ENCODE peak calls at places on chromosomes 12 and 14, in seven cellular contexts. One of them, this sample, is unnamed.

GRCh38 chr12:132308311-132309161 is 20.9 kb downstream of the GALNT9 start:
- DNase-seq in heart left ventricle: no peak
- DNase-seq in adrenal gland: no peak
- DNase-seq in ovary: no peak
- DNase-seq in tibial nerve: no peak
- DNase-seq in HepG2: no peak
- DNase-seq in stomach: no peak
- DNase-seq in this sample: no peak

GRCh38 chr12:39297946-39298345 is 145.0 kb downstream of the KIF21A start:
- DNase-seq in heart left ventricle: no peak
- DNase-seq in adrenal gland: no peak
- DNase-seq in ovary: no peak
- DNase-seq in tibial nerve: no peak
- DNase-seq in HepG2: no peak
- DNase-seq in stomach: no peak
- DNase-seq in this sample: no peak

GRCh38 chr14:105274600-105274999 is 26.2 kb downstream of the BRF1 start:
- DNase-seq in heart left ventricle: no peak
- DNase-seq in adrenal gland: no peak
- DNase-seq in ovary: no peak
- DNase-seq in tibial nerve: no peak
- DNase-seq in HepG2: no peak
- DNase-seq in stomach: no peak
- DNase-seq in this sample: no peak

GRCh38 chr12:76688001-76688400 is 75.9 kb upstream of the ZDHHC17 start:
- DNase-seq in heart left ventricle: no peak
- DNase-seq in adrenal gland: no peak
- DNase-seq in ovary: no peak
- DNase-seq in tibial nerve: no peak
- DNase-seq in HepG2: no peak
- DNase-seq in stomach: no peak
- DNase-seq in this sample: no peak

GRCh38 chr14:99516156-99517045 is 35.2 kb downstream of the CCNK start:
- DNase-seq in heart left ventricle: peak; percentile 26
- DNase-seq in adrenal gland: peak; percentile 13
- DNase-seq in ovary: no peak
- DNase-seq in tibial nerve: no peak
- DNase-seq in HepG2: no peak
- DNase-seq in stomach: no peak
- DNase-seq in this sample: no peak

GRCh38 chr14:89428556-89429196 is 11.6 kb upstream of the FOXN3 start:
- DNase-seq in heart left ventricle: no peak
- DNase-seq in adrenal gland: no peak
- DNase-seq in ovary: peak; percentile 46
- DNase-seq in tibial nerve: no peak
- DNase-seq in HepG2: no peak
- DNase-seq in stomach: no peak
- DNase-seq in this sample: peak; percentile 16

GRCh38 chr14:22630486-22630885 is 13.7 kb downstream of the OR6J1 start:
- DNase-seq in heart left ventricle: no peak
- DNase-seq in adrenal gland: no peak
- DNase-seq in ovary: no peak
- DNase-seq in tibial nerve: no peak
- DNase-seq in HepG2: no peak
- DNase-seq in stomach: no peak
- DNase-seq in this sample: no peak

GRCh38 chr12:76637807-76638206 is 78.2 kb upstream of the OSBPL8 start:
- DNase-seq in heart left ventricle: no peak
- DNase-seq in adrenal gland: no peak
- DNase-seq in ovary: no peak
- DNase-seq in tibial nerve: no peak
- DNase-seq in HepG2: no peak
- DNase-seq in stomach: no peak
- DNase-seq in this sample: no peak

GRCh38 chr12:49672351-49673181 is 34.6 kb downstream of the FMNL3 start:
- DNase-seq in heart left ventricle: no peak
- DNase-seq in adrenal gland: no peak
- DNase-seq in ovary: no peak
- DNase-seq in tibial nerve: no peak
- DNase-seq in HepG2: no peak
- DNase-seq in stomach: no peak
- DNase-seq in this sample: no peak

GRCh38 chr14:98890556-98891340 is 381.2 kb downstream of the BCL11B start:
- DNase-seq in heart left ventricle: no peak
- DNase-seq in adrenal gland: no peak
- DNase-seq in ovary: peak; percentile 36
- DNase-seq in tibial nerve: no peak
- DNase-seq in HepG2: no peak
- DNase-seq in stomach: peak; percentile 55
- DNase-seq in this sample: no peak

GRCh38 chr12:128076188-128076587 is 190.8 kb upstream of the TMEM132C start:
- DNase-seq in heart left ventricle: no peak
- DNase-seq in adrenal gland: no peak
- DNase-seq in ovary: no peak
- DNase-seq in tibial nerve: no peak
- DNase-seq in HepG2: no peak
- DNase-seq in stomach: no peak
- DNase-seq in this sample: no peak

GRCh38 chr14:85798852-85799251 is 268.9 kb downstream of the FLRT2 start:
- DNase-seq in heart left ventricle: no peak
- DNase-seq in adrenal gland: no peak
- DNase-seq in ovary: no peak
- DNase-seq in tibial nerve: no peak
- DNase-seq in HepG2: no peak
- DNase-seq in stomach: no peak
- DNase-seq in this sample: no peak

GRCh38 chr12:47218191-47218654 is 138.5 kb upstream of the AMIGO2 start:
- DNase-seq in heart left ventricle: no peak
- DNase-seq in adrenal gland: no peak
- DNase-seq in ovary: no peak
- DNase-seq in tibial nerve: no peak
- DNase-seq in HepG2: no peak
- DNase-seq in stomach: no peak
- DNase-seq in this sample: no peak

GRCh38 chr12:68067762-68068376 is 78.6 kb downstream of the IFNG-AS1 start:
- DNase-seq in heart left ventricle: no peak
- DNase-seq in adrenal gland: no peak
- DNase-seq in ovary: no peak
- DNase-seq in tibial nerve: no peak
- DNase-seq in HepG2: peak; percentile 11
- DNase-seq in stomach: no peak
- DNase-seq in this sample: no peak

GRCh38 chr12:16880864-16881285 is 274.9 kb upstream of the LMO3 start:
- DNase-seq in heart left ventricle: no peak
- DNase-seq in adrenal gland: no peak
- DNase-seq in ovary: no peak
- DNase-seq in tibial nerve: no peak
- DNase-seq in HepG2: no peak
- DNase-seq in stomach: peak; percentile 33
- DNase-seq in this sample: peak; percentile 60

GRCh38 chr12:117889098-117889497 is 79.7 kb downstream of the KSR2 start:
- DNase-seq in heart left ventricle: no peak
- DNase-seq in adrenal gland: no peak
- DNase-seq in ovary: no peak
- DNase-seq in tibial nerve: no peak
- DNase-seq in HepG2: no peak
- DNase-seq in stomach: no peak
- DNase-seq in this sample: no peak

DNA sequence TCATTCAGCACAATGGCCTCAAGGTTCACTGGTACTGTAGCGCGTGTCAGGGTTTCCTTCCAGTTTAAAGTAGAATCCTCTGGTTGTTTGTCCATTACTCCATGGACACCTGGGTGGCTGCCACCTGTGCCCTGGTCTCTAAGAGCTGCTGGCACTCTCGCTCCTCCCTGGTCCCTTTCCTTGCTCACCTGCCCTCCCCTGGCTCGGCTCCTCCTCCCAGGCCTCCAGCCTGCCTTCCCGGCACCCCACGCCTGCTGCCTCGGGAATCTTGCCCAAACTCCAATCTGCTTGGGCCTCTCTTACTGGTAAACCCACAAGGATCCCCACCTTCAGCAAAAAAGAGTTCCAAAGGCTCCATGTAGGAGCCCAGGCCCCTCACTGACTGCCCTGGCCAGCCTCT is 154.4 kb upstream of the DIO3 start:
- DNase-seq in heart left ventricle: no peak
- DNase-seq in adrenal gland: no peak
- DNase-seq in ovary: no peak
- DNase-seq in tibial nerve: no peak
- DNase-seq in HepG2: no peak
- DNase-seq in stomach: no peak
- DNase-seq in this sample: no peak
- TF ChIP-seq POLR2A in heart left ventricle: no peak
- TF ChIP-seq POLR2A in adrenal gland: no peak
- TF ChIP-seq POLR2A in ovary: no peak
- TF ChIP-seq POLR2A in tibial nerve: no peak
- TF ChIP-seq POLR2A in HepG2: no peak
- TF ChIP-seq POLR2A in stomach: no peak
- TF ChIP-seq POLR2A in this sample: no peak

GRCh38 chr14:56004807-56005579 is 113.2 kb upstream of the PELI2 start:
- DNase-seq in heart left ventricle: peak; percentile 34
- DNase-seq in adrenal gland: no peak
- DNase-seq in ovary: peak; percentile 51
- DNase-seq in tibial nerve: peak; percentile 22
- DNase-seq in HepG2: no peak
- DNase-seq in stomach: peak; percentile 53
- DNase-seq in this sample: peak; percentile 32
- H3K4me3 ChIP-seq in heart left ventricle: peak overlapping the region; percentile 41
- H3K4me3 ChIP-seq in adrenal gland: no peak overlapping the region
- H3K4me3 ChIP-seq in ovary: peak overlapping the region; percentile 17
- H3K4me3 ChIP-seq in tibial nerve: no peak overlapping the region
- H3K4me3 ChIP-seq in HepG2: no peak overlapping the region
- H3K4me3 ChIP-seq in stomach: no peak overlapping the region
- H3K4me3 ChIP-seq in this sample: no peak overlapping the region

DNA sequence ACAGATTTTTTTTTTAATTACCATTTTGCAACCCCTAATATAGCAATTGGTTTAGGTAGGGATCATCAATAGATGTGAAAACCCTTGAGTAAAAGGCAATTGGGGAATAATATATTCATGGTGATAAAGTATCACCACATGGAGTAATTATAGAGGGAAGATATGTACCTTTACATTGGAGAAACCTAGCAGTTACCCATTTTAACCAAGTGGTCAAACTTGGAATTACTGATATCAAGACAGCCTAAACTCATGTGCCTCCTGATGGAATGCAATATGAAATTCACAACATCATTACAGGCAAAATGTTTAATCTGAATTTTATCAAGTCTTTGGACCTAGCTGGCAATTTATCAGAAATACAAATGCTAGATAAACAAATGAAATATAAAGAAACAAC is 6.7 kb upstream of the SLC10A1 start:
- DNase-seq in heart left ventricle: no peak
- DNase-seq in adrenal gland: no peak
- DNase-seq in ovary: no peak
- DNase-seq in tibial nerve: no peak
- DNase-seq in HepG2: no peak
- DNase-seq in stomach: no peak
- DNase-seq in this sample: no peak
- TF ChIP-seq CTCF in heart left ventricle: no peak
- TF ChIP-seq CTCF in adrenal gland: no peak
- TF ChIP-seq CTCF in ovary: no peak
- TF ChIP-seq CTCF in tibial nerve: no peak
- TF ChIP-seq CTCF in HepG2: no peak
- TF ChIP-seq CTCF in stomach: no peak
- TF ChIP-seq CTCF in this sample: no peak

GRCh38 chr14:52026921-52027320 is 37.6 kb downstream of the RTRAF start:
- DNase-seq in heart left ventricle: no peak
- DNase-seq in adrenal gland: no peak
- DNase-seq in ovary: no peak
- DNase-seq in tibial nerve: no peak
- DNase-seq in HepG2: no peak
- DNase-seq in stomach: no peak
- DNase-seq in this sample: no peak

GRCh38 chr14:52023518-52023917 is 34.2 kb downstream of the RTRAF start:
- DNase-seq in heart left ventricle: no peak
- DNase-seq in adrenal gland: no peak
- DNase-seq in ovary: no peak
- DNase-seq in tibial nerve: no peak
- DNase-seq in HepG2: no peak
- DNase-seq in stomach: no peak
- DNase-seq in this sample: peak; percentile 74

GRCh38 chr14:52025952-52026510 is 36.7 kb downstream of the RTRAF start:
- DNase-seq in heart left ventricle: no peak
- DNase-seq in adrenal gland: no peak
- DNase-seq in ovary: no peak
- DNase-seq in tibial nerve: no peak
- DNase-seq in HepG2: no peak
- DNase-seq in stomach: no peak
- DNase-seq in this sample: no peak

GRCh38 chr14:52021971-52022600 is 32.7 kb downstream of the RTRAF start:
- DNase-seq in heart left ventricle: no peak
- DNase-seq in adrenal gland: no peak
- DNase-seq in ovary: no peak
- DNase-seq in tibial nerve: no peak
- DNase-seq in HepG2: no peak
- DNase-seq in stomach: no peak
- DNase-seq in this sample: no peak

GRCh38 chr14:52025310-52025709 is 36.0 kb downstream of the RTRAF start:
- DNase-seq in heart left ventricle: no peak
- DNase-seq in adrenal gland: no peak
- DNase-seq in ovary: no peak
- DNase-seq in tibial nerve: no peak
- DNase-seq in HepG2: no peak
- DNase-seq in stomach: no peak
- DNase-seq in this sample: no peak
- TF ChIP-seq POLR2A in heart left ventricle: no peak
- TF ChIP-seq POLR2A in adrenal gland: no peak
- TF ChIP-seq POLR2A in ovary: no peak
- TF ChIP-seq POLR2A in tibial nerve: no peak
- TF ChIP-seq POLR2A in HepG2: no peak
- TF ChIP-seq POLR2A in stomach: no peak
- TF ChIP-seq POLR2A in this sample: no peak

DNA sequence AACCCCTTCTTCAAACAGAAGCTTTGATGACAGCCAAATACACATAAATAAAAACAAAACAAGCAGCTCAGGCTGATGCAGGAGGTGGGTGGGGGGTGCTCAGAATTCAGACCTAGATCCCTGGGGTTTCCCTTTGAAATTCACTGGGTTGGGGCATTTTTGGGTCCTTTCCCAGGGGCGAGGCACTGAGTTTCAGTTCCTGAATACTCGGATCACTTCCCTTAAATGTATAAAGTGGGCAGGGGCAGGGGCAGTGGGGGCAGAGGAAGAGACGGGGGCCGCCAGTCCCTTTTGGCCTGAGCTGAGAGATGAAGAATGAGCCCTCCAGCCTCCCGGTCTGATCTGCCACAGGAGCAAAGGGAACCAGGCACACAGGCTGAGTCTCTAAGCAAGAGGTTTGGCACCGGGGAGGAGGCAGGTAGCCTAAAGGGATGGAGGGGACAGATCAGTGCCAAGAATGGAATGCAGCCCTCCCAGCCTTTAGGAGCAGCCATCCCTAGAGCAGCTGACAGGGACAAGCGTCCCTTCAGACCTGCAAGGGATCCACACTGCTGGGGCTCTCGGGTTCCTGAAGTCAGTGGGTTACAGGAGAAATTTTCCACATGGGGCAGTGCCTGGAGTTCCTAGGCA is 20.3 kb downstream of the KDM2B start:
- DNase-seq in heart left ventricle: no peak
- DNase-seq in adrenal gland: no peak
- DNase-seq in ovary: no peak
- DNase-seq in tibial nerve: no peak
- DNase-seq in HepG2: no peak
- DNase-seq in stomach: no peak
- DNase-seq in this sample: no peak
- H3K4me3 ChIP-seq in heart left ventricle: no peak overlapping the region
- H3K4me3 ChIP-seq in adrenal gland: no peak overlapping the region
- H3K4me3 ChIP-seq in ovary: no peak overlapping the region
- H3K4me3 ChIP-seq in tibial nerve: no peak overlapping the region
- H3K4me3 ChIP-seq in HepG2: no peak overlapping the region
- H3K4me3 ChIP-seq in stomach: no peak overlapping the region
- H3K4me3 ChIP-seq in this sample: no peak overlapping the region

This sample was measured in body of pancreas.